ENCODE peak calls at places on chromosomes 6 and 20, in seven cellular contexts. M, T, S, W, J, U and Z are unnamed samples.

GRCh38 chr20:11328839-11329238 is 588.9 kb upstream of the BTBD3 start:
- DNase-seq in M (no peak), T (no peak), S (no peak), W (no peak), J (no peak), U (no peak), Z (no peak)

GRCh38 chr20:24891546-24892393 is 57.3 kb upstream of the CST7 start:
- DNase-seq in M (no peak), T (no peak), S (no peak), W (no peak), J (no peak), U (no peak), Z (no peak)

GRCh38 chr20:42027746-42028268 is 409.6 kb upstream of the CHD6 start:
- DNase-seq in M (no peak), T (peak), S (no peak), W (no peak), J (peak), U (no peak), Z (no peak)

GRCh38 chr6:14767176-14767575 is 478.7 kb upstream of the JARID2 start:
- DNase-seq in M (no peak), T (no peak), S (no peak), W (no peak), J (no peak), U (no peak), Z (no peak)

GRCh38 chr20:6492396-6493055 is 275.0 kb upstream of the BMP2 start:
- DNase-seq in M (no peak), T (no peak), S (no peak), W (no peak), J (no peak), U (peak), Z (peak)

GRCh38 chr20:58893355-58894151 is 41.0 kb downstream of the GNAS start:
- DNase-seq in M (no peak), T (no peak), S (peak), W (no peak), J (no peak), U (no peak), Z (no peak)

GRCh38 chr20:52303281-52303950 is 111.8 kb upstream of the ZFP64 start:
- DNase-seq in M (no peak), T (no peak), S (no peak), W (no peak), J (no peak), U (no peak), Z (no peak)

GRCh38 chr6:157258878-157259277 is 64.4 kb downstream of the TMEM242 start:
- DNase-seq in M (no peak), T (no peak), S (no peak), W (peak), J (no peak), U (no peak), Z (no peak)

GRCh38 chr6:105087571-105088211 is 92.1 kb downstream of the POPDC3 start:
- DNase-seq in M (peak), T (no peak), S (peak), W (peak), J (peak), U (peak), Z (peak)

GRCh38 chr20:21607971-21608735 is 94.3 kb upstream of the NKX2-2 start:
- DNase-seq in M (no peak), T (peak), S (no peak), W (no peak), J (peak), U (no peak), Z (no peak)

GRCh38 chr6:44012078-44012493 is 115.2 kb downstream of the MRPL14 start:
- DNase-seq in M (peak), T (no peak), S (peak), W (no peak), J (no peak), U (peak), Z (peak)